ENCODE peak calls at places on chromosome 15, in nine cellular contexts. One of them, this sample, is unnamed.
A peak's percentile ranks its signal among the peaks of the same experiment; 100 is the strongest.

GRCh38 chr15:68969298-68969697 is 39.0 kb downstream of the SPESP1 start:
- DNase-seq in progenitor cell of endocrine pancreas: no peak
- DNase-seq in fibroblast of pulmonary artery: no peak
- DNase-seq in astrocyte of the spinal cord: no peak
- DNase-seq in mammary epithelial cell: no peak
- DNase-seq in osteocyte: no peak
- DNase-seq in HuH-7.5: no peak
- DNase-seq in GM12891: no peak
- DNase-seq in NAMALWA: no peak
- DNase-seq in this sample: no peak

GRCh38 chr15:74212494-74212893 is 9.9 kb upstream of the STRA6 start:
- DNase-seq in progenitor cell of endocrine pancreas: no peak
- DNase-seq in fibroblast of pulmonary artery: no peak
- DNase-seq in astrocyte of the spinal cord: no peak
- DNase-seq in mammary epithelial cell: no peak
- DNase-seq in osteocyte: no peak
- DNase-seq in HuH-7.5: no peak
- DNase-seq in GM12891: no peak
- DNase-seq in NAMALWA: no peak
- DNase-seq in this sample: no peak

GRCh38 chr15:90239371-90239770 is 5.4 kb downstream of the GDPGP1 start:
- DNase-seq in progenitor cell of endocrine pancreas: no peak
- DNase-seq in fibroblast of pulmonary artery: no peak
- DNase-seq in astrocyte of the spinal cord: no peak
- DNase-seq in mammary epithelial cell: no peak
- DNase-seq in osteocyte: no peak
- DNase-seq in HuH-7.5: no peak
- DNase-seq in GM12891: no peak
- DNase-seq in NAMALWA: no peak
- DNase-seq in this sample: no peak

GRCh38 chr15:70267879-70268278 is 170.2 kb upstream of the TLE3 start:
- DNase-seq in progenitor cell of endocrine pancreas: no peak
- DNase-seq in fibroblast of pulmonary artery: peak; percentile 52
- DNase-seq in astrocyte of the spinal cord: peak; percentile 25
- DNase-seq in mammary epithelial cell: peak; percentile 73
- DNase-seq in osteocyte: no peak
- DNase-seq in HuH-7.5: no peak
- DNase-seq in GM12891: no peak
- DNase-seq in NAMALWA: no peak
- DNase-seq in this sample: peak; percentile 51

GRCh38 chr15:78257681-78258080 is 6.7 kb upstream of the DNAJA4 start:
- DNase-seq in progenitor cell of endocrine pancreas: no peak
- DNase-seq in fibroblast of pulmonary artery: no peak
- DNase-seq in astrocyte of the spinal cord: no peak
- DNase-seq in mammary epithelial cell: no peak
- DNase-seq in osteocyte: no peak
- DNase-seq in HuH-7.5: no peak
- DNase-seq in GM12891: no peak
- DNase-seq in NAMALWA: no peak
- DNase-seq in this sample: no peak

GRCh38 chr15:95127356-95127755 is 896.0 kb downstream of the MCTP2 start:
- DNase-seq in progenitor cell of endocrine pancreas: no peak
- DNase-seq in fibroblast of pulmonary artery: no peak
- DNase-seq in astrocyte of the spinal cord: no peak
- DNase-seq in mammary epithelial cell: no peak
- DNase-seq in osteocyte: no peak
- DNase-seq in HuH-7.5: no peak
- DNase-seq in GM12891: no peak
- DNase-seq in NAMALWA: no peak
- DNase-seq in this sample: no peak

GRCh38 chr15:62933388-62933787 is 109.2 kb upstream of the TPM1 start:
- DNase-seq in progenitor cell of endocrine pancreas: no peak
- DNase-seq in fibroblast of pulmonary artery: peak; percentile 46
- DNase-seq in astrocyte of the spinal cord: no peak
- DNase-seq in mammary epithelial cell: no peak
- DNase-seq in osteocyte: no peak
- DNase-seq in HuH-7.5: no peak
- DNase-seq in GM12891: no peak
- DNase-seq in NAMALWA: no peak
- DNase-seq in this sample: peak; percentile 38

GRCh38 chr15:27884726-27885125 is 214.4 kb downstream of the OCA2 start:
- DNase-seq in progenitor cell of endocrine pancreas: no peak
- DNase-seq in fibroblast of pulmonary artery: no peak
- DNase-seq in astrocyte of the spinal cord: no peak
- DNase-seq in mammary epithelial cell: no peak
- DNase-seq in osteocyte: no peak
- DNase-seq in HuH-7.5: no peak
- DNase-seq in GM12891: no peak
- DNase-seq in NAMALWA: no peak
- DNase-seq in this sample: no peak

GRCh38 chr15:100725121-100726069 is 123.0 kb downstream of the ASB7 start:
- DNase-seq in progenitor cell of endocrine pancreas: no peak
- DNase-seq in fibroblast of pulmonary artery: peak; percentile 89
- DNase-seq in astrocyte of the spinal cord: peak; percentile 73
- DNase-seq in mammary epithelial cell: peak; percentile 80
- DNase-seq in osteocyte: peak; percentile 75
- DNase-seq in HuH-7.5: no peak
- DNase-seq in GM12891: no peak
- DNase-seq in NAMALWA: no peak
- DNase-seq in this sample: peak; percentile 84

GRCh38 chr15:70806992-70807712 is 43.8 kb upstream of the UACA start:
- DNase-seq in progenitor cell of endocrine pancreas: no peak
- DNase-seq in fibroblast of pulmonary artery: peak; percentile 57
- DNase-seq in astrocyte of the spinal cord: peak; percentile 45
- DNase-seq in mammary epithelial cell: no peak
- DNase-seq in osteocyte: no peak
- DNase-seq in HuH-7.5: no peak
- DNase-seq in GM12891: no peak
- DNase-seq in NAMALWA: no peak
- DNase-seq in this sample: peak; percentile 57

GRCh38 chr15:92909131-92909781 is 9.1 kb downstream of the CHD2 start:
- DNase-seq in progenitor cell of endocrine pancreas: no peak
- DNase-seq in fibroblast of pulmonary artery: peak; percentile 66
- DNase-seq in astrocyte of the spinal cord: peak; percentile 76
- DNase-seq in mammary epithelial cell: peak; percentile 26
- DNase-seq in osteocyte: no peak
- DNase-seq in HuH-7.5: no peak
- DNase-seq in GM12891: no peak
- DNase-seq in NAMALWA: no peak
- DNase-seq in this sample: peak; percentile 67

GRCh38 chr15:66738595-66738994 is 36.6 kb downstream of the SMAD6 start:
- DNase-seq in progenitor cell of endocrine pancreas: no peak
- DNase-seq in fibroblast of pulmonary artery: no peak
- DNase-seq in astrocyte of the spinal cord: no peak
- DNase-seq in mammary epithelial cell: no peak
- DNase-seq in osteocyte: no peak
- DNase-seq in HuH-7.5: no peak
- DNase-seq in GM12891: no peak
- DNase-seq in NAMALWA: no peak
- DNase-seq in this sample: no peak

GRCh38 chr15:45151998-45152828 is 22.4 kb downstream of the DUOX1 start:
- DNase-seq in progenitor cell of endocrine pancreas: no peak
- DNase-seq in fibroblast of pulmonary artery: no peak
- DNase-seq in astrocyte of the spinal cord: no peak
- DNase-seq in mammary epithelial cell: no peak
- DNase-seq in osteocyte: no peak
- DNase-seq in HuH-7.5: no peak
- DNase-seq in GM12891: no peak
- DNase-seq in NAMALWA: no peak
- DNase-seq in this sample: no peak

GRCh38 chr15:85770014-85770721 is 24.6 kb downstream of the KLHL25 start:
- DNase-seq in progenitor cell of endocrine pancreas: no peak
- DNase-seq in fibroblast of pulmonary artery: no peak
- DNase-seq in astrocyte of the spinal cord: peak; percentile 48
- DNase-seq in mammary epithelial cell: no peak
- DNase-seq in osteocyte: no peak
- DNase-seq in HuH-7.5: no peak
- DNase-seq in GM12891: no peak
- DNase-seq in NAMALWA: no peak
- DNase-seq in this sample: no peak

GRCh38 chr15:67025719-67026118 is 39.7 kb upstream of the SMAD3 start:
- DNase-seq in progenitor cell of endocrine pancreas: no peak
- DNase-seq in fibroblast of pulmonary artery: peak; percentile 87
- DNase-seq in astrocyte of the spinal cord: peak; percentile 60
- DNase-seq in mammary epithelial cell: peak; percentile 29
- DNase-seq in osteocyte: no peak
- DNase-seq in HuH-7.5: no peak
- DNase-seq in GM12891: no peak
- DNase-seq in NAMALWA: no peak
- DNase-seq in this sample: peak; percentile 75

GRCh38 chr15:72306211-72306785 is 13.7 kb downstream of the CELF6 start:
- DNase-seq in progenitor cell of endocrine pancreas: no peak
- DNase-seq in fibroblast of pulmonary artery: peak; percentile 77
- DNase-seq in astrocyte of the spinal cord: peak; percentile 7
- DNase-seq in mammary epithelial cell: no peak
- DNase-seq in osteocyte: no peak
- DNase-seq in HuH-7.5: no peak
- DNase-seq in GM12891: no peak
- DNase-seq in NAMALWA: peak; percentile 40
- DNase-seq in this sample: peak; percentile 83

GRCh38 chr15:60179786-60180391 is 175.8 kb downstream of the FOXB1 start:
- DNase-seq in progenitor cell of endocrine pancreas: no peak
- DNase-seq in fibroblast of pulmonary artery: peak; percentile 76
- DNase-seq in astrocyte of the spinal cord: peak; percentile 47
- DNase-seq in mammary epithelial cell: peak; percentile 32
- DNase-seq in osteocyte: no peak
- DNase-seq in HuH-7.5: no peak
- DNase-seq in GM12891: no peak
- DNase-seq in NAMALWA: peak; percentile 53
- DNase-seq in this sample: peak; percentile 74

GRCh38 chr15:62109457-62109856 is 42.7 kb downstream of the C2CD4A start:
- DNase-seq in progenitor cell of endocrine pancreas: no peak
- DNase-seq in fibroblast of pulmonary artery: no peak
- DNase-seq in astrocyte of the spinal cord: no peak
- DNase-seq in mammary epithelial cell: no peak
- DNase-seq in osteocyte: no peak
- DNase-seq in HuH-7.5: no peak
- DNase-seq in GM12891: no peak
- DNase-seq in NAMALWA: no peak
- DNase-seq in this sample: no peak

GRCh38 chr15:69282128-69282743 is 16.5 kb upstream of the PAQR5 start:
- DNase-seq in progenitor cell of endocrine pancreas: no peak
- DNase-seq in fibroblast of pulmonary artery: no peak
- DNase-seq in astrocyte of the spinal cord: no peak
- DNase-seq in mammary epithelial cell: no peak
- DNase-seq in osteocyte: no peak
- DNase-seq in HuH-7.5: no peak
- DNase-seq in GM12891: no peak
- DNase-seq in NAMALWA: no peak
- DNase-seq in this sample: no peak

GRCh38 chr15:100115711-100116090 is 226.1 kb downstream of the ADAMTS17 start:
- DNase-seq in progenitor cell of endocrine pancreas: no peak
- DNase-seq in fibroblast of pulmonary artery: peak; percentile 70
- DNase-seq in astrocyte of the spinal cord: peak; percentile 85
- DNase-seq in mammary epithelial cell: peak; percentile 58
- DNase-seq in osteocyte: no peak
- DNase-seq in HuH-7.5: no peak
- DNase-seq in GM12891: no peak
- DNase-seq in NAMALWA: peak; percentile 13
- DNase-seq in this sample: peak; percentile 71

GRCh38 chr15:51738553-51738952 is 1.1 kb upstream of the LYSMD2 start:
- DNase-seq in progenitor cell of endocrine pancreas: no peak
- DNase-seq in fibroblast of pulmonary artery: no peak
- DNase-seq in astrocyte of the spinal cord: no peak
- DNase-seq in mammary epithelial cell: no peak
- DNase-seq in osteocyte: no peak
- DNase-seq in HuH-7.5: no peak
- DNase-seq in GM12891: no peak
- DNase-seq in NAMALWA: no peak
- DNase-seq in this sample: no peak

GRCh38 chr15:96234109-96234892 is 96.2 kb upstream of the NR2F2 start:
- DNase-seq in progenitor cell of endocrine pancreas: no peak
- DNase-seq in fibroblast of pulmonary artery: peak; percentile 27
- DNase-seq in astrocyte of the spinal cord: no peak
- DNase-seq in mammary epithelial cell: peak; percentile 78
- DNase-seq in osteocyte: no peak
- DNase-seq in HuH-7.5: no peak
- DNase-seq in GM12891: no peak
- DNase-seq in NAMALWA: no peak
- DNase-seq in this sample: peak; percentile 12

GRCh38 chr15:45499426-45499825 is 23.1 kb downstream of the SLC30A4 start:
- DNase-seq in progenitor cell of endocrine pancreas: no peak
- DNase-seq in fibroblast of pulmonary artery: peak; percentile 47
- DNase-seq in astrocyte of the spinal cord: peak; percentile 31
- DNase-seq in mammary epithelial cell: no peak
- DNase-seq in osteocyte: no peak
- DNase-seq in HuH-7.5: no peak
- DNase-seq in GM12891: no peak
- DNase-seq in NAMALWA: no peak
- DNase-seq in this sample: peak; percentile 48

GRCh38 chr15:85859671-85860070 is 64.9 kb upstream of the KLHL25 start:
- DNase-seq in progenitor cell of endocrine pancreas: no peak
- DNase-seq in fibroblast of pulmonary artery: no peak
- DNase-seq in astrocyte of the spinal cord: no peak
- DNase-seq in mammary epithelial cell: no peak
- DNase-seq in osteocyte: no peak
- DNase-seq in HuH-7.5: no peak
- DNase-seq in GM12891: no peak
- DNase-seq in NAMALWA: no peak
- DNase-seq in this sample: no peak

GRCh38 chr15:62853114-62853832 is 189.3 kb upstream of the TPM1 start:
- DNase-seq in progenitor cell of endocrine pancreas: no peak
- DNase-seq in fibroblast of pulmonary artery: no peak
- DNase-seq in astrocyte of the spinal cord: no peak
- DNase-seq in mammary epithelial cell: peak; percentile 54
- DNase-seq in osteocyte: no peak
- DNase-seq in HuH-7.5: no peak
- DNase-seq in GM12891: no peak
- DNase-seq in NAMALWA: no peak
- DNase-seq in this sample: no peak

GRCh38 chr15:89629829-89630228 is 25.4 kb downstream of the KIF7 start:
- DNase-seq in progenitor cell of endocrine pancreas: no peak
- DNase-seq in fibroblast of pulmonary artery: no peak
- DNase-seq in astrocyte of the spinal cord: no peak
- DNase-seq in mammary epithelial cell: no peak
- DNase-seq in osteocyte: no peak
- DNase-seq in HuH-7.5: peak; percentile 19
- DNase-seq in GM12891: no peak
- DNase-seq in NAMALWA: no peak
- DNase-seq in this sample: no peak

GRCh38 chr15:88718731-88719130 is 79.9 kb downstream of the ISG20 start:
- DNase-seq in progenitor cell of endocrine pancreas: no peak
- DNase-seq in fibroblast of pulmonary artery: no peak
- DNase-seq in astrocyte of the spinal cord: no peak
- DNase-seq in mammary epithelial cell: no peak
- DNase-seq in osteocyte: no peak
- DNase-seq in HuH-7.5: no peak
- DNase-seq in GM12891: no peak
- DNase-seq in NAMALWA: no peak
- DNase-seq in this sample: no peak

GRCh38 chr15:26433818-26434217 is 339.0 kb downstream of the GABRB3 start:
- DNase-seq in progenitor cell of endocrine pancreas: no peak
- DNase-seq in fibroblast of pulmonary artery: no peak
- DNase-seq in astrocyte of the spinal cord: no peak
- DNase-seq in mammary epithelial cell: no peak
- DNase-seq in osteocyte: no peak
- DNase-seq in HuH-7.5: no peak
- DNase-seq in GM12891: no peak
- DNase-seq in NAMALWA: no peak
- DNase-seq in this sample: no peak

GRCh38 chr15:99250494-99251435 is 516 bp upstream of the LRRC28 start:
- DNase-seq in progenitor cell of endocrine pancreas: peak; percentile 93
- DNase-seq in fibroblast of pulmonary artery: peak; percentile 100
- DNase-seq in astrocyte of the spinal cord: peak; percentile 99
- DNase-seq in mammary epithelial cell: peak; percentile 98
- DNase-seq in osteocyte: peak; percentile 99
- DNase-seq in HuH-7.5: peak; percentile 83
- DNase-seq in GM12891: peak; percentile 76
- DNase-seq in NAMALWA: peak; percentile 99
- DNase-seq in this sample: peak; percentile 99

GRCh38 chr15:69712999-69713398 is 260.4 kb downstream of the RPLP1 start:
- DNase-seq in progenitor cell of endocrine pancreas: no peak
- DNase-seq in fibroblast of pulmonary artery: no peak
- DNase-seq in astrocyte of the spinal cord: no peak
- DNase-seq in mammary epithelial cell: no peak
- DNase-seq in osteocyte: no peak
- DNase-seq in HuH-7.5: no peak
- DNase-seq in GM12891: no peak
- DNase-seq in NAMALWA: no peak
- DNase-seq in this sample: no peak

GRCh38 chr15:69074011-69074842 is 59.7 kb downstream of the NOX5 start:
- DNase-seq in progenitor cell of endocrine pancreas: peak; percentile 34
- DNase-seq in fibroblast of pulmonary artery: peak; percentile 67
- DNase-seq in astrocyte of the spinal cord: peak; percentile 57
- DNase-seq in mammary epithelial cell: peak; percentile 62
- DNase-seq in osteocyte: no peak
- DNase-seq in HuH-7.5: peak; percentile 58
- DNase-seq in GM12891: no peak
- DNase-seq in NAMALWA: no peak
- DNase-seq in this sample: peak; percentile 74

This sample was measured in cardiac fibroblast.